ENCODE peak calls at places on chromosome 21, in five cellular contexts. Y is SJCRH30, S is left lung, K is testis, C is A549. W is an unnamed sample.

GRCh38 chr21:42652527-42653491 is 612 bp upstream of the PDE9A start:
- DNase-seq in S (peak; percentile 78), Y (peak; percentile 82), K (peak; percentile 73), C (peak; percentile 53), W (peak; percentile 77)

GRCh38 chr21:42941696-42942085 is 16.3 kb upstream of the ERVH48-1 start:
- DNase-seq in S (no peak), C (no peak), K (no peak), Y (no peak), W (no peak)

GRCh38 chr21:28233536-28234220 is 759.0 kb downstream of the LTN1 start:
- DNase-seq in Y (no peak), K (no peak), C (no peak), S (no peak), W (no peak)

GRCh38 chr21:35920428-35920827 is 139.9 kb downstream of the SETD4 start:
- DNase-seq in S (no peak), Y (no peak), C (no peak), K (no peak), W (no peak)

GRCh38 chr21:46142581-46143473 is 12.6 kb downstream of the FTCD start:
- DNase-seq in C (no peak), K (peak; percentile 82), Y (no peak), S (no peak), W (no peak)

GRCh38 chr21:16908087-16908486 is 604.8 kb upstream of the CXADR start:
- DNase-seq in Y (no peak), K (no peak), S (peak; percentile 33), C (peak; percentile 20), W (no peak)

GRCh38 chr21:14901482-14901958 is 163.3 kb downstream of the NRIP1 start:
- DNase-seq in S (no peak), C (no peak), Y (peak; percentile 56), K (no peak), W (no peak)

GRCh38 chr21:20592482-20592881 is 405.7 kb upstream of the NCAM2 start:
- DNase-seq in K (no peak), C (no peak), S (no peak), Y (no peak), W (no peak)

GRCh38 chr21:21165063-21165645 is 166.9 kb downstream of the NCAM2 start:
- DNase-seq in C (no peak), Y (peak; percentile 16), S (no peak), K (no peak), W (no peak)

GRCh38 chr21:32331444-32332305 is 33.0 kb downstream of the MRAP start:
- DNase-seq in C (no peak), Y (peak; percentile 37), S (no peak), K (no peak), W (no peak)

GRCh38 chr21:7951854-7952519 is 2569.4 kb upstream of the TPTE start:
- DNase-seq in K (no peak), Y (no peak), C (no peak), S (no peak), W (no peak)
- H3K9me3 ChIP-seq in K (peaks cover 40% of the 10 kb centered on the region), Y (peaks cover 6% of the 10 kb centered on the region), C (peaks cover 38% of the 10 kb centered on the region), S (peaks cover 100% of the 10 kb centered on the region), W (peaks cover 89% of the 10 kb centered on the region)

GRCh38 chr21:23574932-23575331 is 2032.3 kb downstream of the MRPL39 start:
- DNase-seq in K (no peak), C (no peak), Y (no peak), S (no peak), W (no peak)

GRCh38 chr21:23579573-23579972 is 2027.7 kb downstream of the MRPL39 start:
- DNase-seq in C (no peak), K (no peak), S (no peak), Y (no peak), W (no peak)

DNA sequence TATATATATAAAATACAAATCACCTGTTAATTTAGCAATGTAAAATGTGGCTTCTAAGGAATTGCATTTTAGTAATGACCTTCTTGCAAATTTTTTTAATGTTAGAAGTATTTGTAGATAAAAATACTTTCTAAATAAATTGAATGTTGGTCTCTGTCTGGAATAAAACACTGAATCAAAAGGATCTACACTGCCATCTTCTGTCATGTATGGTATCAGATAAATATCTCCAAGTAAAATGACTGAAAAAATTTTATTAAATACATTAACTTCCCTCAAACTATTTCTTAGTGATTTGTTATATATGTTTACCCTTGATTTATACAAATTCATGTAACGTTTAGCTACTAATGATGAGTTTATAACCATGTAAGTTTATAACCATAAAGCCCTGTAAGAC is 2029.3 kb downstream of the MRPL39 start:
- DNase-seq in K (no peak), Y (no peak), C (no peak), S (no peak), W (no peak)
- H3K9me3 ChIP-seq in K (no peaks in the 10 kb centered on the region), Y (no peaks in the 10 kb centered on the region), C (no peaks in the 10 kb centered on the region), S (no peaks in the 10 kb centered on the region), W (no peaks in the 10 kb centered on the region)

GRCh38 chr21:44720170-44720569 is 8.8 kb upstream of the TSPEAR start:
- DNase-seq in S (no peak), C (no peak), K (no peak), Y (no peak), W (no peak)
- H3K9me3 ChIP-seq in S (no peaks in the 10 kb centered on the region), C (no peaks in the 10 kb centered on the region), K (no peaks in the 10 kb centered on the region), Y (no peaks in the 10 kb centered on the region), W (no peaks in the 10 kb centered on the region)

DNA sequence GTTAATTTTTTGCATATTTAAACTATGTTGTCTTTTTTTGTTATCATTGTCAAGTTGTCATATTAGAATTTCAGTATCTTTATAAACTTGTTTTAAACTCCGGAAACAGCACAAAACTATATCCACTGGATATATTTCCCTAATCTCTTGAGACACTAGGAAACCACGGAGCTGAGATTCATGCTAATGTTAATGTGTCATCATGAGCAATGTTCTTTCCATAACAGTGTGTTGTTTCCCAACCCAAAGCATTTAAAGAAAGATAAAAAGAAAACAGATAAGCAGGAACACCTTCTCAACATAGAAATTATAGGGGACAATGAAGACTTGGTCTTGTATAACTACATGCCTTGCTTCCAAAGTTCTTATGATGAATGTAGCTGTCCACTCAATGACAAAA is 626.2 kb upstream of the TMPRSS15 start:
- DNase-seq in K (no peak), S (no peak), Y (no peak), C (no peak), W (no peak)
- H3K9me3 ChIP-seq in K (no peaks in the 10 kb centered on the region), S (peaks cover 4% of the 10 kb centered on the region), Y (no peaks in the 10 kb centered on the region), C (no peaks in the 10 kb centered on the region), W (no peaks in the 10 kb centered on the region)

GRCh38 chr21:8997011-8997440 is 1524.4 kb upstream of the TPTE start:
- DNase-seq in C (peak; percentile 95), S (no peak), Y (no peak), K (no peak), W (no peak)
- H3K9me3 ChIP-seq in C (no peaks in the 10 kb centered on the region), S (peaks cover 58% of the 10 kb centered on the region), Y (no peaks in the 10 kb centered on the region), K (no peaks in the 10 kb centered on the region), W (no peaks in the 10 kb centered on the region)

DNA sequence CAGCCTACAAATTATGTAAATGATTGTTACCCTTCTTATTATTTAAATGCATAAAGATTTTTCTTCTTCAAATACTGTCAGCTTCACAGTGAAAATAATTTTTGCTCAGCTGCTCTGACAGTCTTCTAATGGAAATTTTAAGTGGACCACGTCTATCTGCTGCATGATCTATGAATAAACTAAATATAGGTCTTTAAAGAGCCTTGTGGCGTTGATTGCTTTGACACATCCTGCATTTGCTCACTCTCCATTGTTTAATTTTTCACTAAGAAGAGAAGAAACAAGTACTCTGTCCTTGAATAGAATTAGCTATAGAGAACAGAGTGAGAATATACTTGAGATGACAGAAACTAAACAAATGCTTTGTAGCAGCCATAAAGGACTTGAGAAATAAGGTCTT is 826.1 kb downstream of the MRPL39 start:
- DNase-seq in C (no peak), S (no peak), K (no peak), Y (no peak), W (no peak)
- H3K9me3 ChIP-seq in C (no peaks in the 10 kb centered on the region), S (no peaks in the 10 kb centered on the region), K (no peaks in the 10 kb centered on the region), Y (no peaks in the 10 kb centered on the region), W (no peaks in the 10 kb centered on the region)

GRCh38 chr21:37525810-37526209 is 159.2 kb downstream of the DYRK1A start:
- DNase-seq in K (no peak), C (no peak), S (no peak), Y (no peak), W (no peak)

GRCh38 chr21:37528150-37528937 is 161.8 kb downstream of the DYRK1A start:
- DNase-seq in S (no peak), C (no peak), Y (no peak), K (no peak), W (no peak)

GRCh38 chr21:37527716-37528115 is 161.1 kb downstream of the DYRK1A start:
- DNase-seq in C (no peak), Y (no peak), K (no peak), S (no peak), W (no peak)

GRCh38 chr21:37529649-37530048 is 163.1 kb downstream of the DYRK1A start:
- DNase-seq in C (no peak), K (no peak), Y (no peak), S (no peak), W (no peak)

DNA sequence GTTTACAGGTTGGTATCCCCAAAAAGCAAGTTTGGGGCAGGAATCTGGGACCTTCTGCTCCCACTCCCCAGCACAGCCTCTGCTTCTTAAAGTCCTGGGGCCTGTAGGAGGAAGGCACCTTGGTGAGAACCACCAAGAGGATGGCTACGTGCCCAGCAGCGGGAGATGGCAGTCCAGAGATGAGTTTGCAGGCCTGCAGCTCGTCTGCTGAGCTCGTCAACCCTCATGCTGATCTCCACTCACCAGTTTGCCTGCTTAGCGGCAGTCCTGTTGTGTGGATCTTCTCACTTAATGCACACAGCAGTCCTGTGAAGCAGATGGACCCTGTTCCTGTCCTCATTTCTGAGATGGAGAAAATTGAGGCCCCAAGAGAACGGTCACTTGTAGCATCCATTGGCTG is 160.5 kb downstream of the DYRK1A start:
- DNase-seq in S (no peak), C (no peak), K (no peak), Y (no peak), W (no peak)
- H3K9me3 ChIP-seq in S (no peaks in the 10 kb centered on the region), C (no peaks in the 10 kb centered on the region), K (no peaks in the 10 kb centered on the region), Y (no peaks in the 10 kb centered on the region), W (no peaks in the 10 kb centered on the region)

DNA sequence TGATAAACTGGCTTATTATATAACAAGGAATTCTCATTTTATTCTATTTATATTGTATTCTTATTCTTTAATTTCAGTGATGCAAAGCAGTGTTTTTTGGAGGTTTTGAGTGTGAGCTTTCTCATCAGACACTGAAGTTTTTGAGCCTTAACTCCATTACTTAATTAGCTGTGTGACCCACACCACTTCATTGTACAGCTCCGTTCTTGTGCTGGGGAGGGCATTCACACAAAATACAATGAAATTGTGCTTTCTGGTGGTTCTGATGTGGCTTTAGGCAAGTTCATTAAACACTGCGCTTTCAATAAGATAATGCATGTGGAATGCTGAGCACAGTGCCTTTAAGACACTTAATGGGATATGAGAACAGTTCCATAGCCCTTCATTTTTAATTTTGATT is 102.7 kb upstream of the TPTE start:
- DNase-seq in K (no peak), C (no peak), S (no peak), Y (no peak), W (no peak)
- H3K9me3 ChIP-seq in K (no peaks in the 10 kb centered on the region), C (peaks cover 29% of the 10 kb centered on the region), S (peaks cover 76% of the 10 kb centered on the region), Y (peaks cover 5% of the 10 kb centered on the region), W (no peaks in the 10 kb centered on the region)

GRCh38 chr21:40531421-40531820 is 315.5 kb downstream of the DSCAM start:
- DNase-seq in K (no peak), S (no peak), C (no peak), Y (no peak), W (no peak)
- H3K9me3 ChIP-seq in K (no peaks in the 10 kb centered on the region), S (peaks cover 17% of the 10 kb centered on the region), C (no peaks in the 10 kb centered on the region), Y (no peaks in the 10 kb centered on the region), W (peaks cover 10% of the 10 kb centered on the region)